ENCODE peak calls at places on chromosomes 6 and 20, in nine cellular contexts. E, K, S, D, W, Q, O, P and V are unnamed samples.

GRCh38 chr6:167794386-167795157 is 32.1 kb upstream of the AFDN start:
- DNase-seq in S (no peak), Q (peak), O (no peak), K (no peak), D (no peak), E (no peak), P (no peak), W (peak), V (no peak)

GRCh38 chr6:48985025-48985424 is 478.0 kb downstream of the MMUT start:
- DNase-seq in S (no peak), W (no peak), D (no peak), K (no peak), Q (no peak), O (no peak), P (no peak), E (no peak), V (no peak)

GRCh38 chr6:101761124-101761601 is 367.7 kb downstream of the GRIK2 start:
- DNase-seq in D (no peak), E (peak), Q (no peak), K (no peak), P (no peak), O (no peak), S (peak), W (peak), V (no peak)

GRCh38 chr6:144033816-144034540 is 25.9 kb upstream of the PLAGL1 start:
- DNase-seq in P (no peak), W (no peak), K (no peak), D (no peak), E (peak), O (no peak), S (no peak), Q (no peak), V (no peak)

GRCh38 chr6:126377594-126378153 is 37.8 kb downstream of the CENPW start:
- DNase-seq in Q (no peak), K (no peak), P (no peak), O (no peak), D (no peak), E (no peak), S (no peak), W (no peak), V (no peak)

GRCh38 chr6:115393821-115394220 is 666.9 kb downstream of the FRK start:
- DNase-seq in Q (peak), O (no peak), K (no peak), S (no peak), W (no peak), P (no peak), D (no peak), E (no peak), V (no peak)

GRCh38 chr20:22620342-22620741 is 36.0 kb upstream of the FOXA2 start:
- DNase-seq in K (no peak), D (no peak), P (no peak), Q (no peak), S (no peak), W (no peak), E (no peak), O (no peak), V (no peak)

GRCh38 chr20:31595654-31596411 is 9.3 kb upstream of the ID1 start:
- DNase-seq in K (peak), W (peak), E (peak), P (no peak), D (peak), Q (peak), O (peak), S (peak), V (peak)

GRCh38 chr6:111683126-111683525 is 77.4 kb upstream of the TRAF3IP2 start:
- DNase-seq in O (peak), P (no peak), E (no peak), D (no peak), Q (no peak), K (no peak), S (no peak), W (no peak), V (no peak)

GRCh38 chr6:18323935-18324707 is 59.8 kb upstream of the DEK start:
- DNase-seq in D (peak), S (peak), K (peak), E (peak), Q (no peak), P (no peak), W (peak), O (no peak), V (peak)

DNA sequence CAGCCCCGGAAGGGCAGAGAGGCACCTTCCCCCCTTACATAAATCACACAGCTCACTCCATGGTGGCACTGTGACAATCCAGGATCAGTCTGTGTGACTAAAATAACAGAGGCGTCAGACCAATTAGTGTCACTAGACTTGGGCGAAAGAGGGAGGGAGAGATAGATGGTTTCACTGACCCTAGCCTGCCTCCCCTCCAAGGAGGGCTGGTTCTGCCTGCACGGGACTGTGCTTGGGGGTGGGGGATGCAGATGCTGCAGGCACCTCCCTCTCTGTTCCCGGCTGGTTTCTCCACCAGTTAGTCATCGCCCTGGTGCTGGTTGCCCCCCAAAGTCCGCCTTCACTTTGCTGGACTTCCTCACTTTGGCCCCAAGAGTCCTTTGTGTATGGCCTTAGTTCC is 17.9 kb downstream of the CCDC167 start:
- DNase-seq in E (no peak), Q (no peak), W (no peak), D (no peak), O (no peak), P (no peak), S (no peak), K (no peak), V (no peak)
- TF ChIP-seq POLR2A in E (no peak), Q (no peak), W (no peak), D (no peak), O (no peak), P (no peak), S (no peak), K (no peak), V (no peak)

GRCh38 chr20:57392130-57392445 is 892 bp downstream of the RBM38 start:
- DNase-seq in P (no peak), W (no peak), K (no peak), E (no peak), S (no peak), O (no peak), D (no peak), Q (no peak), V (peak)

GRCh38 chr20:57390604-57391438 is at the start of gene RBM38:
- DNase-seq in D (peak), E (peak), S (peak), K (peak), P (peak), O (peak), W (peak), Q (peak), V (peak)

GRCh38 chr20:57389695-57390603 is 1.2 kb upstream of the RBM38 start:
- DNase-seq in W (no peak), P (no peak), D (peak), Q (peak), K (no peak), S (no peak), O (peak), E (peak), V (no peak)

GRCh38 chr20:57392512-57393271 is 1.5 kb downstream of the RBM38 start:
- DNase-seq in S (no peak), O (no peak), Q (peak), W (peak), P (no peak), K (no peak), E (peak), D (no peak), V (no peak)

DNA sequence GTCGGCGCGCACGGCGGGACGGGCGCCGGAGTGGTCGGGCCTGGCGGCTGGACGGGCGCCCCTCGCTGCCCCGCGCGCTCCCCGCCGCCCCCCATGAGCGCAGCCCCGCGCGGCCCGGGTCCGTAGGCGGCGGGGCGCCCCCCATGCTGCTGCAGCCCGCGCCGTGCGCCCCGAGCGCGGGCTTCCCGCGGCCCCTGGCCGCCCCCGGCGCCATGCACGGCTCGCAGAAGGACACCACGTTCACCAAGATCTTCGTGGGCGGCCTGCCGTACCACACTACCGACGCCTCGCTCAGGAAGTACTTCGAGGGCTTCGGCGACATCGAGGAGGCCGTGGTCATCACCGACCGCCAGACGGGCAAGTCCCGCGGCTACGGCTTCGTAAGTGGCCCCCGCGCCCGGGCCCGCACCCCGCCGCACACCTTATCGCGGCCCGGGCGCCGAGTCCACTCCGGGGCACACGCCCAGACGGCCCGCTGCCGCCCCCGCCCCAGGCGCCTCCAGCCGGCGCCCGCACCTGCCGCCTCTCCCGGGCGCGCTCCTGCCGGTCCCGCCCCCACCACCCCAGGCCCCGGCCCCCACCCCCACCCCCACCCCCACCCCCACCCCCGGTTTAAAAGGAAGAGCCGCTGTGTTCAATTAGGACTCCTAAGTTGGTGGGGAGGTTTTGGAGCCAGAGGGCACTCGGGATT is 388 bp downstream of the RBM38 start:
- DNase-seq in E (peak), O (no peak), D (no peak), W (no peak), S (no peak), K (no peak), Q (peak), P (no peak), V (peak)
- TF ChIP-seq POLR2A in E (no peak), O (no peak), D (no peak), W (no peak), S (peak), K (peak), Q (no peak), P (peak), V (peak)

GRCh38 chr6:136792945-136793289 is 640 bp upstream of the MAP3K5 start:
- DNase-seq in Q (peak), D (peak), K (peak), W (peak), S (peak), E (peak), P (peak), O (peak), V (peak)
- TF ChIP-seq POLR2A in Q (no peak), D (no peak), K (no peak), W (no peak), S (no peak), E (peak), P (no peak), O (no peak), V (peak)

GRCh38 chr6:36600564-36601146 is 6.5 kb downstream of the SRSF3 start:
- DNase-seq in E (no peak), D (no peak), K (no peak), W (no peak), O (no peak), S (no peak), P (no peak), Q (no peak), V (no peak)

GRCh38 chr6:36597775-36598174 is 3.6 kb downstream of the SRSF3 start:
- DNase-seq in K (no peak), Q (no peak), W (no peak), D (no peak), E (no peak), O (no peak), P (no peak), S (no peak), V (no peak)

GRCh38 chr6:36599791-36600209 is 5.6 kb downstream of the SRSF3 start:
- DNase-seq in D (no peak), K (no peak), S (peak), Q (peak), O (peak), P (no peak), E (peak), W (no peak), V (no peak)

GRCh38 chr6:36598326-36598725 is 4.2 kb downstream of the SRSF3 start:
- DNase-seq in S (no peak), W (no peak), O (no peak), P (no peak), E (no peak), Q (no peak), D (no peak), K (no peak), V (no peak)

GRCh38 chr6:36598739-36599318 is 4.7 kb downstream of the SRSF3 start:
- DNase-seq in W (no peak), S (no peak), E (no peak), K (no peak), P (no peak), D (no peak), O (no peak), Q (no peak), V (no peak)
- TF ChIP-seq POLR2A in W (no peak), S (no peak), E (no peak), K (no peak), P (peak), D (no peak), O (no peak), Q (no peak), V (no peak)